ENCODE peak calls at places on chromosomes 7 and 10, in nine cellular contexts. Q is SK-N-MC, W is heart right ventricle, Z is thoracic aorta, B is colonic mucosa, S is endothelial cell of umbilical vein, G is GM06990, K is mammary epithelial cell, J is choroid plexus epithelial cell. H is an unnamed sample.

GRCh38 chr7:44914992-44915607 is 29.8 kb upstream of the PURB start:
- DNase-seq in Q (no peak), W (no peak), Z (no peak), B (no peak), S (no peak), G (peak), K (no peak), J (no peak), H (peak)

GRCh38 chr7:128197586-128197985 is 43.5 kb upstream of the LEP start:
- DNase-seq in Q (no peak), W (no peak), Z (no peak), B (no peak), S (no peak), G (no peak), K (no peak), J (no peak), H (no peak)

GRCh38 chr7:73496626-73497025 is 25.5 kb downstream of the BAZ1B start:
- DNase-seq in Q (no peak), W (no peak), Z (no peak), B (no peak), S (no peak), G (no peak), K (no peak), J (no peak), H (no peak)

GRCh38 chr10:103969857-103970627 is 3.1 kb downstream of the SLK start:
- DNase-seq in Q (no peak), W (no peak), Z (no peak), B (no peak), S (peak), G (no peak), K (no peak), J (no peak), H (no peak)

GRCh38 chr10:77490915-77491314 is 146.7 kb downstream of the KCNMA1 start:
- DNase-seq in Q (no peak), W (no peak), Z (no peak), B (no peak), S (peak), G (no peak), K (no peak), J (no peak), H (no peak)

GRCh38 chr7:132373879-132374278 is 202.4 kb downstream of the PLXNA4 start:
- DNase-seq in Q (no peak), W (no peak), Z (no peak), B (no peak), S (no peak), G (no peak), K (no peak), J (no peak), H (no peak)

GRCh38 chr7:158076215-158076614 is 511.4 kb downstream of the PTPRN2 start:
- DNase-seq in Q (no peak), W (no peak), Z (no peak), B (no peak), S (no peak), G (no peak), K (no peak), J (no peak), H (no peak)

GRCh38 chr7:74409571-74409970 is 44.1 kb upstream of the GTF2IRD1 start:
- DNase-seq in Q (no peak), W (no peak), Z (no peak), B (no peak), S (no peak), G (no peak), K (no peak), J (no peak), H (no peak)

GRCh38 chr7:122212754-122213153 is 68.7 kb upstream of the AASS start:
- DNase-seq in Q (no peak), W (no peak), Z (no peak), B (no peak), S (no peak), G (no peak), K (no peak), J (peak), H (no peak)

GRCh38 chr10:24988831-24989769 is 26.9 kb downstream of the ENKUR start:
- DNase-seq in Q (no peak), W (no peak), Z (no peak), B (no peak), S (no peak), G (no peak), K (no peak), J (no peak), H (no peak)

GRCh38 chr7:63067897-63068585 is 930.6 kb upstream of the ZNF722 start:
- DNase-seq in Q (no peak), W (no peak), Z (no peak), B (no peak), S (no peak), G (no peak), K (no peak), J (no peak), H (no peak)

GRCh38 chr10:4946349-4946717 is 16.9 kb upstream of the AKR1C1 start:
- DNase-seq in Q (no peak), W (no peak), Z (no peak), B (no peak), S (no peak), G (no peak), K (no peak), J (no peak), H (no peak)

GRCh38 chr10:491667-492424 is 197.6 kb downstream of the DIP2C start:
- DNase-seq in Q (no peak), W (no peak), Z (no peak), B (no peak), S (no peak), G (no peak), K (no peak), J (no peak), H (no peak)

GRCh38 chr10:132703305-132704007 is 82.5 kb downstream of the NKX6-2 start:
- DNase-seq in Q (no peak), W (no peak), Z (no peak), B (no peak), S (no peak), G (no peak), K (no peak), J (no peak), H (no peak)

GRCh38 chr10:113029055-113029440 is 79.0 kb downstream of the TCF7L2 start:
- DNase-seq in Q (no peak), W (no peak), Z (no peak), B (no peak), S (no peak), G (no peak), K (peak), J (peak), H (no peak)

GRCh38 chr10:115141254-115141653 is 48.1 kb downstream of the ATRNL1 start:
- DNase-seq in Q (no peak), W (no peak), Z (no peak), B (no peak), S (peak), G (no peak), K (no peak), J (peak), H (peak)

GRCh38 chr10:49300140-49300974 is 1.4 kb downstream of the C10orf71 start:
- DNase-seq in Q (no peak), W (peak), Z (no peak), B (no peak), S (no peak), G (no peak), K (no peak), J (peak), H (no peak)

GRCh38 chr10:90707657-90708056 is 150.2 kb downstream of the HTR7 start:
- DNase-seq in Q (no peak), W (no peak), Z (no peak), B (no peak), S (no peak), G (no peak), K (no peak), J (no peak), H (no peak)

GRCh38 chr7:131533151-131533559 is 23.3 kb downstream of the PODXL start:
- DNase-seq in Q (no peak), W (no peak), Z (no peak), B (no peak), S (peak), G (no peak), K (no peak), J (no peak), H (no peak)

GRCh38 chr10:28254290-28254985 is 48.4 kb downstream of the MPP7 start:
- DNase-seq in Q (no peak), W (no peak), Z (no peak), B (no peak), S (peak), G (no peak), K (peak), J (peak), H (no peak)

GRCh38 chr10:117518246-117518645 is 24.3 kb upstream of the EMX2 start:
- DNase-seq in Q (no peak), W (no peak), Z (no peak), B (no peak), S (no peak), G (no peak), K (no peak), J (no peak), H (no peak)

GRCh38 chr10:73209705-73210104 is 37.4 kb downstream of the DNAJC9 start:
- DNase-seq in Q (no peak), W (no peak), Z (no peak), B (no peak), S (peak), G (no peak), K (peak), J (peak), H (no peak)

GRCh38 chr10:69572159-69573055 is 815 bp downstream of the NEUROG3 start:
- DNase-seq in Q (no peak), W (no peak), Z (no peak), B (no peak), S (no peak), G (no peak), K (peak), J (no peak), H (no peak)
- H3K4me3 ChIP-seq in Q (no peak), W (peak), Z (peak), B (peak), S (no peak), G (no peak), K (no peak), J (no peak), H (no peak)

GRCh38 chr7:77569514-77570232 is 32.6 kb downstream of the PTPN12 start:
- DNase-seq in Q (no peak), W (no peak), Z (no peak), B (no peak), S (peak), G (no peak), K (no peak), J (peak), H (no peak)
- H3K4me3 ChIP-seq in Q (no peak), W (no peak), Z (no peak), B (no peak), S (no peak), G (no peak), K (no peak), J (no peak), H (no peak)

GRCh38 chr10:100723769-100724530 is 21.4 kb upstream of the PAX2 start:
- DNase-seq in Q (no peak), W (no peak), Z (no peak), B (no peak), S (no peak), G (no peak), K (no peak), J (no peak), H (no peak)
- H3K4me3 ChIP-seq in Q (no peak), W (no peak), Z (peak), B (no peak), S (no peak), G (no peak), K (no peak), J (no peak), H (no peak)

GRCh38 chr10:100729877-100730738 is 15.3 kb upstream of the PAX2 start:
- DNase-seq in Q (no peak), W (no peak), Z (no peak), B (no peak), S (no peak), G (no peak), K (no peak), J (no peak), H (no peak)

GRCh38 chr10:100727808-100728207 is 17.6 kb upstream of the PAX2 start:
- DNase-seq in Q (no peak), W (no peak), Z (no peak), B (no peak), S (no peak), G (no peak), K (no peak), J (no peak), H (no peak)

GRCh38 chr10:100730739-100731602 is 14.4 kb upstream of the PAX2 start:
- DNase-seq in Q (no peak), W (no peak), Z (no peak), B (peak), S (no peak), G (peak), K (no peak), J (peak), H (peak)

GRCh38 chr10:100731603-100732596 is 13.5 kb upstream of the PAX2 start:
- DNase-seq in Q (no peak), W (no peak), Z (no peak), B (no peak), S (no peak), G (no peak), K (no peak), J (no peak), H (no peak)

GRCh38 chr10:100728928-100729876 is 16.2 kb upstream of the PAX2 start:
- DNase-seq in Q (no peak), W (no peak), Z (no peak), B (peak), S (no peak), G (no peak), K (no peak), J (peak), H (no peak)
- H3K4me3 ChIP-seq in Q (no peak), W (peak), Z (peak), B (no peak), S (no peak), G (no peak), K (no peak), J (no peak), H (no peak)

H was measured in CD4-positive, CD25-positive, alpha-beta regulatory T cell.